ENCODE peak calls at places on chromosomes 1 and 21, in seven cellular contexts. Z is central memory CD8-positive, alpha-beta T cell; U is GM12878; Q is aorta; Y is left colon; R is CD4-positive, alpha-beta T cell; J is HepG2. O is an unnamed sample.

GRCh38 chr1:60950431-60951068 is 131.8 kb upstream of the NFIA start:
- ATAC-seq in Z (no peak), U (no peak), Q (no peak), Y (no peak), R (no peak), J (no peak), O (no peak)

GRCh38 chr21:29102791-29103257 is 27.6 kb upstream of the MAP3K7CL start:
- ATAC-seq in Z (no peak), U (no peak), Q (no peak), Y (no peak), R (no peak), J (peak), O (no peak)

GRCh38 chr1:220687809-220688208 is 2.4 kb upstream of the C1orf115 start:
- ATAC-seq in Z (no peak), U (no peak), Q (no peak), Y (no peak), R (no peak), J (no peak), O (no peak)

GRCh38 chr1:89581859-89582258 is 51.1 kb upstream of the LRRC8C start:
- ATAC-seq in Z (no peak), U (no peak), Q (no peak), Y (no peak), R (no peak), J (no peak), O (peak)

GRCh38 chr1:32870615-32871363 is at the start of gene FNDC5:
- ATAC-seq in Z (no peak), U (peak), Q (no peak), Y (peak), R (peak), J (peak), O (no peak)

GRCh38 chr1:1730870-1731269 is 6.7 kb upstream of the CDK11A start:
- ATAC-seq in Z (no peak), U (no peak), Q (no peak), Y (no peak), R (no peak), J (no peak), O (no peak)

GRCh38 chr1:171352554-171352953 is 38.6 kb downstream of the FMO4 start:
- ATAC-seq in Z (no peak), U (no peak), Q (no peak), Y (no peak), R (no peak), J (no peak), O (no peak)

GRCh38 chr1:171292799-171293198 is 21.2 kb upstream of the FMO4 start:
- ATAC-seq in Z (no peak), U (no peak), Q (no peak), Y (no peak), R (no peak), J (no peak), O (no peak)

GRCh38 chr1:117695796-117696505 is 90.1 kb downstream of the TENT5C start:
- ATAC-seq in Z (no peak), U (no peak), Q (peak), Y (no peak), R (no peak), J (no peak), O (no peak)

GRCh38 chr1:226314055-226314454 is 5.1 kb upstream of the LIN9 start:
- ATAC-seq in Z (no peak), U (no peak), Q (no peak), Y (no peak), R (no peak), J (no peak), O (no peak)

GRCh38 chr1:241229711-241230110 is 127.3 kb downstream of the RGS7 start:
- ATAC-seq in Z (no peak), U (no peak), Q (no peak), Y (peak), R (no peak), J (no peak), O (no peak)

GRCh38 chr1:12597792-12598191 is 20.2 kb downstream of the DHRS3 start:
- ATAC-seq in Z (no peak), U (no peak), Q (no peak), Y (no peak), R (no peak), J (no peak), O (no peak)

GRCh38 chr1:171807547-171807946 is 26.1 kb downstream of the METTL13 start:
- ATAC-seq in Z (no peak), U (peak), Q (no peak), Y (no peak), R (no peak), J (no peak), O (no peak)

GRCh38 chr1:165871311-165872067 is 44.1 kb downstream of the UCK2 start:
- ATAC-seq in Z (peak), U (peak), Q (no peak), Y (peak), R (peak), J (peak), O (peak)

GRCh38 chr1:197285526-197286217 is 17.6 kb downstream of the CRB1 start:
- ATAC-seq in Z (no peak), U (no peak), Q (no peak), Y (no peak), R (no peak), J (no peak), O (peak)

GRCh38 chr1:226476657-226477319 is 68.9 kb upstream of the PARP1 start:
- ATAC-seq in Z (no peak), U (no peak), Q (no peak), Y (peak), R (no peak), J (no peak), O (no peak)

GRCh38 chr1:150233359-150234308 is 2.3 kb downstream of the ANP32E start:
- ATAC-seq in Z (no peak), U (peak), Q (no peak), Y (peak), R (no peak), J (no peak), O (no peak)

GRCh38 chr1:35660581-35661473 is 19.5 kb upstream of the PSMB2 start:
- ATAC-seq in Z (no peak), U (no peak), Q (no peak), Y (no peak), R (no peak), J (no peak), O (no peak)

GRCh38 chr1:154886281-154887036 is 16.4 kb upstream of the KCNN3 start:
- ATAC-seq in Z (no peak), U (peak), Q (no peak), Y (no peak), R (no peak), J (no peak), O (peak)

GRCh38 chr1:53616927-53617326 is 122.0 kb downstream of the GLIS1 start:
- ATAC-seq in Z (no peak), U (no peak), Q (no peak), Y (no peak), R (no peak), J (peak), O (no peak)

GRCh38 chr1:243564814-243565213 is 285.2 kb downstream of the AKT3 start:
- ATAC-seq in Z (no peak), U (no peak), Q (no peak), Y (no peak), R (no peak), J (no peak), O (no peak)

GRCh38 chr1:8962812-8963669 is 17.4 kb downstream of the CA6 start:
- ATAC-seq in Z (no peak), U (peak), Q (no peak), Y (peak), R (peak), J (peak), O (peak)

GRCh38 chr1:41833519-41834000 is 85.2 kb downstream of the HIVEP3 start:
- ATAC-seq in Z (no peak), U (no peak), Q (no peak), Y (no peak), R (no peak), J (no peak), O (no peak)

GRCh38 chr1:17661546-17662157 is 93.5 kb upstream of the ACTL8 start:
- ATAC-seq in Z (no peak), U (peak), Q (peak), Y (peak), R (no peak), J (peak), O (no peak)

GRCh38 chr1:242411906-242412305 is 112.6 kb downstream of the PLD5 start:
- ATAC-seq in Z (no peak), U (no peak), Q (no peak), Y (no peak), R (no peak), J (no peak), O (no peak)

GRCh38 chr1:60983701-60984065 is 98.7 kb upstream of the NFIA start:
- ATAC-seq in Z (no peak), U (no peak), Q (no peak), Y (no peak), R (no peak), J (no peak), O (no peak)

GRCh38 chr1:234260578-234260977 is 112.7 kb upstream of the COA6 start:
- ATAC-seq in Z (no peak), U (peak), Q (no peak), Y (no peak), R (no peak), J (no peak), O (peak)

GRCh38 chr1:211282023-211282373 is 22.8 kb downstream of the RCOR3 start:
- ATAC-seq in Z (no peak), U (no peak), Q (no peak), Y (no peak), R (no peak), J (no peak), O (peak)

GRCh38 chr1:248811514-248812490 is 13.9 kb downstream of the SH3BP5L start:
- ATAC-seq in Z (no peak), U (peak), Q (peak), Y (peak), R (no peak), J (peak), O (no peak)

GRCh38 chr1:165173818-165174217 is 182.7 kb downstream of the LMX1A start:
- ATAC-seq in Z (no peak), U (no peak), Q (no peak), Y (no peak), R (no peak), J (no peak), O (no peak)

GRCh38 chr1:74674278-74675048 is 871 bp upstream of the ERICH3 start:
- ATAC-seq in Z (no peak), U (peak), Q (no peak), Y (no peak), R (no peak), J (no peak), O (no peak)